ENCODE peak calls at places on chromosomes 2 and 18, in nine cellular contexts. S, P, E, Y, N, U, F, A and C are unnamed samples.

GRCh38 chr2:163697846-163698637 is 37.8 kb downstream of the FIGN start:
- DNase-seq in S (no peak), P (no peak), E (no peak), Y (no peak), N (no peak), U (no peak), F (no peak), A (no peak), C (no peak)

GRCh38 chr2:169507698-169508097 is 1.8 kb upstream of the KLHL41 start:
- DNase-seq in S (no peak), P (peak; percentile 61), E (no peak), Y (no peak), N (no peak), U (no peak), F (no peak), A (no peak), C (peak; percentile 33)

GRCh38 chr2:173472112-173472511 is 117.4 kb downstream of the CDCA7 start:
- DNase-seq in S (no peak), P (no peak), E (no peak), Y (no peak), N (no peak), U (no peak), F (no peak), A (no peak), C (no peak)

GRCh38 chr2:136235451-136236418 is 117.8 kb upstream of the CXCR4 start:
- DNase-seq in S (no peak), P (peak; percentile 94), E (no peak), Y (peak; percentile 91), N (no peak), U (no peak), F (no peak), A (no peak), C (no peak)

GRCh38 chr2:134574610-134575332 is 144.0 kb downstream of the TMEM163 start:
- DNase-seq in S (no peak), P (no peak), E (no peak), Y (no peak), N (no peak), U (no peak), F (no peak), A (no peak), C (no peak)

GRCh38 chr2:53257287-53257686 is 510.3 kb upstream of the CHAC2 start:
- DNase-seq in S (no peak), P (peak; percentile 6), E (no peak), Y (no peak), N (no peak), U (no peak), F (no peak), A (no peak), C (no peak)

GRCh38 chr2:178193823-178194599 is at the start of gene OSBPL6:
- DNase-seq in S (peak; percentile 65), P (peak; percentile 87), E (peak; percentile 45), Y (peak; percentile 93), N (peak; percentile 52), U (peak; percentile 77), F (peak; percentile 94), A (peak; percentile 11), C (peak; percentile 82)

GRCh38 chr2:15306706-15307105 is 254.4 kb downstream of the NBAS start:
- DNase-seq in S (no peak), P (no peak), E (no peak), Y (no peak), N (no peak), U (no peak), F (no peak), A (no peak), C (no peak)

GRCh38 chr2:120452945-120453634 is 107.2 kb downstream of the INHBB start:
- DNase-seq in S (no peak), P (no peak), E (no peak), Y (no peak), N (no peak), U (no peak), F (no peak), A (no peak), C (no peak)

GRCh38 chr2:120346667-120347358 is 877 bp downstream of the INHBB start:
- DNase-seq in S (peak; percentile 34), P (peak; percentile 39), E (no peak), Y (no peak), N (no peak), U (no peak), F (peak; percentile 65), A (no peak), C (no peak)

GRCh38 chr18:11145413-11146191 is 3.8 kb downstream of the PIEZO2 start:
- DNase-seq in S (no peak), P (no peak), E (no peak), Y (no peak), N (no peak), U (no peak), F (no peak), A (no peak), C (no peak)

GRCh38 chr2:68548396-68548795 is 81.0 kb downstream of the APLF start:
- DNase-seq in S (no peak), P (peak; percentile 10), E (no peak), Y (no peak), N (no peak), U (no peak), F (no peak), A (no peak), C (no peak)

GRCh38 chr2:138364554-138365162 is 136.9 kb upstream of the SPOPL start:
- DNase-seq in S (no peak), P (peak; percentile 77), E (no peak), Y (peak; percentile 2), N (no peak), U (no peak), F (no peak), A (no peak), C (no peak)

GRCh38 chr2:70765507-70765906 is 2.5 kb downstream of the ADD2 start:
- DNase-seq in S (no peak), P (no peak), E (no peak), Y (no peak), N (no peak), U (no peak), F (no peak), A (no peak), C (no peak)

GRCh38 chr2:23204650-23205049 is 180.3 kb upstream of the KLHL29 start:
- DNase-seq in S (no peak), P (no peak), E (no peak), Y (no peak), N (no peak), U (no peak), F (no peak), A (no peak), C (no peak)

GRCh38 chr2:81389203-81389602 is 1084.7 kb upstream of the LRRTM1 start:
- DNase-seq in S (no peak), P (no peak), E (no peak), Y (no peak), N (no peak), U (no peak), F (no peak), A (no peak), C (no peak)

GRCh38 chr18:73520229-73520628 is 627.4 kb downstream of the FBXO15 start:
- DNase-seq in S (no peak), P (no peak), E (no peak), Y (no peak), N (no peak), U (no peak), F (no peak), A (no peak), C (no peak)

GRCh38 chr2:48600204-48600813 is 17.3 kb upstream of the GTF2A1L start:
- DNase-seq in S (no peak), P (peak; percentile 27), E (no peak), Y (peak; percentile 20), N (no peak), U (no peak), F (no peak), A (no peak), C (peak; percentile 40)

GRCh38 chr2:88697361-88698026 is 6.0 kb downstream of the RPIA start:
- DNase-seq in S (no peak), P (no peak), E (no peak), Y (no peak), N (no peak), U (no peak), F (no peak), A (no peak), C (no peak)

GRCh38 chr2:16009560-16009959 is 69.2 kb downstream of the MYCN start:
- DNase-seq in S (no peak), P (no peak), E (no peak), Y (no peak), N (no peak), U (no peak), F (no peak), A (no peak), C (no peak)

GRCh38 chr2:182142062-182142461 is 156.4 kb downstream of the PPP1R1C start:
- DNase-seq in S (no peak), P (peak; percentile 43), E (no peak), Y (no peak), N (no peak), U (no peak), F (no peak), A (no peak), C (no peak)

GRCh38 chr2:212815453-212815852 is 276.9 kb upstream of the ERBB4 start:
- DNase-seq in S (no peak), P (peak; percentile 23), E (no peak), Y (no peak), N (no peak), U (no peak), F (no peak), A (no peak), C (no peak)

GRCh38 chr18:8868276-8868675 is 162.9 kb downstream of the MTCL1 start:
- DNase-seq in S (no peak), P (no peak), E (no peak), Y (no peak), N (no peak), U (no peak), F (no peak), A (no peak), C (no peak)

GRCh38 chr2:120288016-120288373 is 35.3 kb downstream of the RALB start:
- DNase-seq in S (no peak), P (no peak), E (no peak), Y (no peak), N (no peak), U (no peak), F (no peak), A (no peak), C (no peak)